ENCODE peak calls at places on chromosome 22, in five cellular contexts. One of them, this sample, is unnamed.

GRCh38 chr22:27726726-27727449 is 74.7 kb downstream of the MN1 start:
- DNase-seq in fibroblast of the aortic adventitia: peak
- DNase-seq in AG04450: no peak
- DNase-seq in endothelial cell: no peak
- DNase-seq in right lobe of liver: no peak
- DNase-seq in this sample: peak

GRCh38 chr22:37018815-37019308 is 385 bp downstream of the TST start:
- DNase-seq in right lobe of liver: peak
- DNase-seq in endothelial cell: peak
- DNase-seq in fibroblast of the aortic adventitia: peak
- DNase-seq in AG04450: no peak
- DNase-seq in this sample: peak

GRCh38 chr22:41914611-41915034 is 251 bp downstream of the SHISA8 start:
- DNase-seq in endothelial cell: peak
- DNase-seq in fibroblast of the aortic adventitia: no peak
- DNase-seq in right lobe of liver: no peak
- DNase-seq in AG04450: no peak
- DNase-seq in this sample: no peak

GRCh38 chr22:48422900-48423480 is 1404.7 kb downstream of the BRD1 start:
- DNase-seq in right lobe of liver: peak
- DNase-seq in fibroblast of the aortic adventitia: no peak
- DNase-seq in AG04450: no peak
- DNase-seq in endothelial cell: no peak
- DNase-seq in this sample: no peak

GRCh38 chr22:27885977-27886842 is 32.8 kb downstream of the PITPNB start:
- DNase-seq in endothelial cell: peak
- DNase-seq in AG04450: peak
- DNase-seq in right lobe of liver: no peak
- DNase-seq in fibroblast of the aortic adventitia: peak
- DNase-seq in this sample: peak

GRCh38 chr22:35921777-35922176 is 106.8 kb downstream of the RBFOX2 start:
- DNase-seq in fibroblast of the aortic adventitia: peak
- DNase-seq in AG04450: peak
- DNase-seq in endothelial cell: peak
- DNase-seq in right lobe of liver: no peak
- DNase-seq in this sample: peak

GRCh38 chr22:48692734-48693376 is 1134.8 kb downstream of the BRD1 start:
- DNase-seq in endothelial cell: no peak
- DNase-seq in AG04450: no peak
- DNase-seq in fibroblast of the aortic adventitia: no peak
- DNase-seq in right lobe of liver: peak
- DNase-seq in this sample: no peak

GRCh38 chr22:36768141-36768540 is 7.8 kb downstream of the IFT27 start:
- DNase-seq in fibroblast of the aortic adventitia: no peak
- DNase-seq in AG04450: no peak
- DNase-seq in endothelial cell: no peak
- DNase-seq in right lobe of liver: no peak
- DNase-seq in this sample: no peak

GRCh38 chr22:32916025-32916424 is 114.5 kb downstream of the TIMP3 start:
- DNase-seq in endothelial cell: no peak
- DNase-seq in right lobe of liver: no peak
- DNase-seq in AG04450: no peak
- DNase-seq in fibroblast of the aortic adventitia: no peak
- DNase-seq in this sample: no peak

GRCh38 chr22:25739659-25740344 is 2.2 kb upstream of the MYO18B start:
- DNase-seq in fibroblast of the aortic adventitia: no peak
- DNase-seq in endothelial cell: no peak
- DNase-seq in right lobe of liver: no peak
- DNase-seq in AG04450: no peak
- DNase-seq in this sample: no peak

GRCh38 chr22:48961705-48962104 is 866.0 kb downstream of the BRD1 start:
- DNase-seq in AG04450: no peak
- DNase-seq in endothelial cell: no peak
- DNase-seq in right lobe of liver: no peak
- DNase-seq in fibroblast of the aortic adventitia: no peak
- DNase-seq in this sample: no peak

GRCh38 chr22:20748820-20749428 is 25.0 kb upstream of the SERPIND1 start:
- DNase-seq in endothelial cell: no peak
- DNase-seq in right lobe of liver: peak
- DNase-seq in fibroblast of the aortic adventitia: peak
- DNase-seq in AG04450: no peak
- DNase-seq in this sample: peak

GRCh38 chr22:26642465-26643367 is 14.7 kb upstream of the MIAT start:
- DNase-seq in endothelial cell: peak
- DNase-seq in right lobe of liver: no peak
- DNase-seq in AG04450: no peak
- DNase-seq in fibroblast of the aortic adventitia: no peak
- DNase-seq in this sample: peak

GRCh38 chr22:37051629-37052385 is at the start of gene KCTD17:
- DNase-seq in fibroblast of the aortic adventitia: peak
- DNase-seq in endothelial cell: peak
- DNase-seq in AG04450: no peak
- DNase-seq in right lobe of liver: peak
- DNase-seq in this sample: peak

GRCh38 chr22:38291201-38291777 is 18.5 kb upstream of the TMEM184B start:
- DNase-seq in fibroblast of the aortic adventitia: no peak
- DNase-seq in right lobe of liver: no peak
- DNase-seq in AG04450: no peak
- DNase-seq in endothelial cell: no peak
- DNase-seq in this sample: no peak

GRCh38 chr22:47586038-47586437 is 823.6 kb downstream of the TBC1D22A start:
- DNase-seq in right lobe of liver: no peak
- DNase-seq in fibroblast of the aortic adventitia: no peak
- DNase-seq in AG04450: no peak
- DNase-seq in endothelial cell: no peak
- DNase-seq in this sample: no peak

GRCh38 chr22:24878969-24879368 is 67.5 kb downstream of the LHFPL7 start:
- DNase-seq in endothelial cell: no peak
- DNase-seq in right lobe of liver: no peak
- DNase-seq in fibroblast of the aortic adventitia: no peak
- DNase-seq in AG04450: no peak
- DNase-seq in this sample: no peak

GRCh38 chr22:26679003-26679629 is 21.7 kb downstream of the MIAT start:
- DNase-seq in endothelial cell: peak
- DNase-seq in right lobe of liver: peak
- DNase-seq in fibroblast of the aortic adventitia: peak
- DNase-seq in AG04450: peak
- DNase-seq in this sample: peak

GRCh38 chr22:25354456-25354855 is 135.0 kb downstream of the CRYBB2 start:
- DNase-seq in fibroblast of the aortic adventitia: no peak
- DNase-seq in AG04450: no peak
- DNase-seq in endothelial cell: no peak
- DNase-seq in right lobe of liver: no peak
- DNase-seq in this sample: no peak

GRCh38 chr22:24091551-24092420 is 80.7 kb downstream of the CABIN1 start:
- DNase-seq in fibroblast of the aortic adventitia: no peak
- DNase-seq in endothelial cell: no peak
- DNase-seq in right lobe of liver: no peak
- DNase-seq in AG04450: no peak
- DNase-seq in this sample: no peak

GRCh38 chr22:32607086-32607485 is 132.5 kb downstream of the FBXO7 start:
- DNase-seq in AG04450: no peak
- DNase-seq in endothelial cell: no peak
- DNase-seq in right lobe of liver: no peak
- DNase-seq in fibroblast of the aortic adventitia: no peak
- DNase-seq in this sample: no peak

GRCh38 chr22:47190957-47191323 is 428.5 kb downstream of the TBC1D22A start:
- DNase-seq in fibroblast of the aortic adventitia: no peak
- DNase-seq in AG04450: no peak
- DNase-seq in endothelial cell: no peak
- DNase-seq in right lobe of liver: no peak
- DNase-seq in this sample: no peak

GRCh38 chr22:47123006-47123826 is 360.8 kb downstream of the TBC1D22A start:
- DNase-seq in right lobe of liver: peak
- DNase-seq in fibroblast of the aortic adventitia: no peak
- DNase-seq in endothelial cell: no peak
- DNase-seq in AG04450: no peak
- DNase-seq in this sample: no peak

GRCh38 chr22:35686298-35686697 is 31.4 kb upstream of the APOL5 start:
- DNase-seq in right lobe of liver: no peak
- DNase-seq in AG04450: no peak
- DNase-seq in fibroblast of the aortic adventitia: no peak
- DNase-seq in endothelial cell: no peak
- DNase-seq in this sample: no peak

GRCh38 chr22:19193879-19194278 is 15.3 kb upstream of the SLC25A1 start:
- DNase-seq in fibroblast of the aortic adventitia: no peak
- DNase-seq in AG04450: no peak
- DNase-seq in endothelial cell: no peak
- DNase-seq in right lobe of liver: no peak
- DNase-seq in this sample: no peak

GRCh38 chr22:40631925-40632324 is 4.6 kb downstream of the MRTFA start:
- DNase-seq in endothelial cell: no peak
- DNase-seq in fibroblast of the aortic adventitia: no peak
- DNase-seq in AG04450: no peak
- DNase-seq in right lobe of liver: no peak
- DNase-seq in this sample: no peak

GRCh38 chr22:40626826-40627225 is 9.7 kb downstream of the MRTFA start:
- DNase-seq in AG04450: no peak
- DNase-seq in endothelial cell: no peak
- DNase-seq in fibroblast of the aortic adventitia: peak
- DNase-seq in right lobe of liver: no peak
- DNase-seq in this sample: no peak

GRCh38 chr22:40627612-40628011 is 8.9 kb downstream of the MRTFA start:
- DNase-seq in right lobe of liver: no peak
- DNase-seq in AG04450: no peak
- DNase-seq in endothelial cell: no peak
- DNase-seq in fibroblast of the aortic adventitia: no peak
- DNase-seq in this sample: no peak

GRCh38 chr22:40624770-40625169 is 11.7 kb downstream of the MRTFA start:
- DNase-seq in AG04450: no peak
- DNase-seq in endothelial cell: no peak
- DNase-seq in right lobe of liver: no peak
- DNase-seq in fibroblast of the aortic adventitia: no peak
- DNase-seq in this sample: no peak

DNA sequence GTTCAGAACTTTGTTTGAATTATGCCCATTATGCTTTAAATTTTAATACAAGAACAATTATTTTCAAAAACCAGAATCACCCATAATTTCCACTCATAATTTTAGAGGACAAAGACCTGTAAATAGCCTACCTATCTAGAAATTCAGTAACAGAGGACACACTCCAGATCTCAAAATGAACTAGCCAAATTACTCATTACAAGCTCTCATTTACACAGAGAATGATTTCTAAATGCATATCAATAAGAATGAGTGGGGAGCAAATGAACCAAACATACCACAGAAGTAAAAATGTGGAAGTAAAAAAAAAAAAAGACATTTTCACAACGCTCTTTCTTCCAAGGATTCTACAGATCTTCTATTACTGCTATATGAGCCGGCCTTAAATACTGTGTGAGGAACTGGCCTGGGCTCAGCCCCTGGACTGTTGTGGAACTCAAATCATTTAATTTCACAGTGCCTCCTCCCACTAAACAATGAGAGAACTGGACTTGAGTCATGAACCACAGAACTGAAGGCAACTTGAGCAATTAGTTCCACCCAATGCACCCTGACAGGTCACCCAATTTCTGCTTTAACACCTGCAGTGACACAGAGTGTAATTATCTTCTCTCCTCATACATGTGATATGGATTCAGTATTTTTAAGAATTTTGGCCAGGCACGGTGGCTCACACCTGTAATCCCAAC is 8.0 kb downstream of the MRTFA start:
- DNase-seq in AG04450: no peak
- DNase-seq in fibroblast of the aortic adventitia: peak
- DNase-seq in endothelial cell: no peak
- DNase-seq in right lobe of liver: no peak
- DNase-seq in this sample: peak
- TF ChIP-seq CTCF in AG04450: no peak
- TF ChIP-seq CTCF in fibroblast of the aortic adventitia: no peak
- TF ChIP-seq CTCF in endothelial cell: no peak
- TF ChIP-seq CTCF in right lobe of liver: no peak
- TF ChIP-seq CTCF in this sample: no peak

GRCh38 chr22:30531651-30532608 is 14.6 kb downstream of the SEC14L6 start:
- DNase-seq in fibroblast of the aortic adventitia: no peak
- DNase-seq in endothelial cell: no peak
- DNase-seq in AG04450: no peak
- DNase-seq in right lobe of liver: no peak
- DNase-seq in this sample: no peak
- TF ChIP-seq CTCF in fibroblast of the aortic adventitia: no peak
- TF ChIP-seq CTCF in endothelial cell: no peak
- TF ChIP-seq CTCF in AG04450: no peak
- TF ChIP-seq CTCF in right lobe of liver: no peak
- TF ChIP-seq CTCF in this sample: peak

GRCh38 chr22:29315286-29316195 is at the start of gene RASL10A:
- DNase-seq in right lobe of liver: peak
- DNase-seq in AG04450: no peak
- DNase-seq in fibroblast of the aortic adventitia: no peak
- DNase-seq in endothelial cell: peak
- DNase-seq in this sample: no peak

GRCh38 chr22:29316429-29316828 is 932 bp upstream of the RASL10A start:
- DNase-seq in fibroblast of the aortic adventitia: no peak
- DNase-seq in endothelial cell: no peak
- DNase-seq in AG04450: no peak
- DNase-seq in right lobe of liver: peak
- DNase-seq in this sample: no peak

GRCh38 chr22:29319072-29319471 is 3.6 kb upstream of the RASL10A start:
- DNase-seq in endothelial cell: no peak
- DNase-seq in AG04450: no peak
- DNase-seq in right lobe of liver: no peak
- DNase-seq in fibroblast of the aortic adventitia: no peak
- DNase-seq in this sample: no peak

GRCh38 chr22:29325356-29325755 is 9.9 kb upstream of the RASL10A start:
- DNase-seq in AG04450: no peak
- DNase-seq in endothelial cell: no peak
- DNase-seq in right lobe of liver: no peak
- DNase-seq in fibroblast of the aortic adventitia: no peak
- DNase-seq in this sample: no peak

GRCh38 chr22:29320546-29320945 is 5.0 kb upstream of the RASL10A start:
- DNase-seq in AG04450: no peak
- DNase-seq in endothelial cell: no peak
- DNase-seq in right lobe of liver: no peak
- DNase-seq in fibroblast of the aortic adventitia: no peak
- DNase-seq in this sample: no peak
- TF ChIP-seq CTCF in AG04450: peak
- TF ChIP-seq CTCF in endothelial cell: no peak
- TF ChIP-seq CTCF in right lobe of liver: no peak
- TF ChIP-seq CTCF in fibroblast of the aortic adventitia: no peak
- TF ChIP-seq CTCF in this sample: peak

DNA sequence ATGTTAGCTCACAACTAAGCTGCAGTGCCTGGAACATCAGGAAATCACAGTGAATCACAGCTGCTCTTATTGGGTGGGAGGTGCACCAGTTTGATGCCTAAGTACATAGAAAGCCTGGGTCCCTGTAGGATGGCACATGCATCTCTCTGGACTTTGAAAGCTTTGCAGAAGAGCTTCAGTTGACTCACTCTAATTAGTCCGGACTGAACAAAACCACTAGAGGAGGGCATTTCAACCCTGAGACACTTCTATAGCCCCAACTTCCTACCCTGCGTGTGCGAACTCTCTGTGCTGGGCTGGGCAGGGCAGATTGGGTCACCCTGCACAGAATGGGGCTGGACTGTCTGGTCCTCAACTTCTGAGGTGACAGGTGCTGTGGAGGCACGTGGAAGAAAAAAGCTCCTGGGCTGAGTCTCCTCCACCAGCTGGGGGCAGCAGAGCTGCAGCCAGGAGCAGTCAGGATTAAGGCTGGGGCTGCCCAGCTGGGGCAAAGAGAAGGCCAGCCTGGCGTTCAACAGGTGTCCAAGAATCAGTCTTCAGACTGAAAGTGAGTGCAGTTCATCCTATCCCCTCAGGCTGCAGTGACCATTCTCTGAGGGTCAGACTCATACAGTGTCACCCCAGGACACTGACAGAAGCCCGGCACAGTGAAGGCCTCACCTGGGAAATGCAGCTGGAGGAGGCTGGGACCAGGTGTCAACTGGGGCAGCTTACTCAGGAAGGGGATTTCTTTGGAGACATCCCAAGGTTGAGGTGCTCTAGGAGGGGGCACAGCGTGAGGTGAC is 22.1 kb downstream of the GGTLC2 start:
- DNase-seq in fibroblast of the aortic adventitia: peak
- DNase-seq in AG04450: no peak
- DNase-seq in right lobe of liver: peak
- DNase-seq in endothelial cell: peak
- DNase-seq in this sample: peak
- TF ChIP-seq CTCF in fibroblast of the aortic adventitia: peak
- TF ChIP-seq CTCF in AG04450: peak
- TF ChIP-seq CTCF in right lobe of liver: peak
- TF ChIP-seq CTCF in endothelial cell: peak
- TF ChIP-seq CTCF in this sample: peak

This sample was measured in astrocyte of the spinal cord.